ENCODE peak calls at places on chromosomes 13 and 19, in six cellular contexts. S is naive thymus-derived CD4-positive, alpha-beta T cell; L is heart right ventricle; W is breast epithelium; I is iPS DF 6.9; B is mammary epithelial cell. Z is an unnamed sample. For H3K4me1, the result is how much of the 10 kb centered on the place peaks cover.

GRCh38 chr19:40225440-40226305 is 816 bp downstream of the CCNP start:
- DNase-seq in S (no peak), L (no peak), W (no peak), I (no peak), B (no peak), Z (no peak)

GRCh38 chr13:25733696-25734435 is 317.9 kb downstream of the SHISA2 start:
- DNase-seq in S (no peak), L (no peak), W (no peak), I (no peak), B (no peak), Z (no peak)

GRCh38 chr13:30463820-30464495 is 1.8 kb downstream of the HMGB1 start:
- DNase-seq in S (peak), L (peak), W (peak), I (no peak), B (peak), Z (peak)

GRCh38 chr19:35973487-35973886 is 21.5 kb upstream of the SDHAF1 start:
- DNase-seq in S (no peak), L (no peak), W (no peak), I (no peak), B (no peak), Z (no peak)

GRCh38 chr19:35879770-35880317 is 11.5 kb downstream of the APLP1 start:
- DNase-seq in S (peak), L (peak), W (peak), I (peak), B (peak), Z (peak)

GRCh38 chr19:36182612-36183454 is 30.6 kb upstream of the COX7A1 start:
- DNase-seq in S (no peak), L (no peak), W (no peak), I (no peak), B (no peak), Z (no peak)

GRCh38 chr19:13053761-13054604 is 48.7 kb downstream of the LYL1 start:
- DNase-seq in S (no peak), L (peak), W (peak), I (no peak), B (peak), Z (peak)

GRCh38 chr19:18520848-18521691 is 800 bp downstream of the ELL start:
- DNase-seq in S (peak), L (peak), W (no peak), I (no peak), B (no peak), Z (peak)

GRCh38 chr19:41405776-41406175 is 8.2 kb downstream of the BCKDHA start:
- DNase-seq in S (no peak), L (peak), W (no peak), I (no peak), B (no peak), Z (no peak)

GRCh38 chr19:55112781-55113569 is 4.5 kb downstream of the PPP1R12C start:
- DNase-seq in S (no peak), L (no peak), W (no peak), I (no peak), B (no peak), Z (no peak)

GRCh38 chr19:3507371-3508120 is 1.4 kb downstream of the FZR1 start:
- DNase-seq in S (no peak), L (no peak), W (no peak), I (no peak), B (peak), Z (no peak)

GRCh38 chr19:29867984-29868383 is 56.2 kb downstream of the CCNE1 start:
- DNase-seq in S (no peak), L (no peak), W (no peak), I (no peak), B (no peak), Z (no peak)

GRCh38 chr19:18346091-18346490 is 5.7 kb downstream of the PGPEP1 start:
- DNase-seq in S (no peak), L (no peak), W (no peak), I (no peak), B (peak), Z (no peak)

DNA sequence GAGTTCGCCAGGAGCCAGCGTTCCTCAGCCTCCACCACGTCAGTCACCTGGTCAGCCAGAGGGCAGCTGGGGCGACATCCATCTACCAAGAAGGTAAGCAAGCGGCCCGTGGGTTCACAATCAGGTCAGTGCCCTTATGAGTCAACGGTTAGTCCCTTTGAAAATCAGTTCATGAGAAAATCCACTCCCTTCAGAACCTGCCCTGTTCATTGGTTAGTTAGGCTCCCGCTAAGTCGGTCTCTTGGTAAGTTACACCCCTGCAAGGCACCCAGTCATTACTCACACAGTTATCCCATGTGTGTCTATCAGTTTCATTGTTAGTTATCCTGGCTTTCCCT is 542 bp downstream of the SIGLECL1 start:
- DNase-seq in S (no peak), L (no peak), W (no peak), I (no peak), B (no peak), Z (no peak)
- H3K4me3 ChIP-seq in S (no peak), L (no peak), W (no peak), I (no peak), B (no peak), Z (no peak)

DNA sequence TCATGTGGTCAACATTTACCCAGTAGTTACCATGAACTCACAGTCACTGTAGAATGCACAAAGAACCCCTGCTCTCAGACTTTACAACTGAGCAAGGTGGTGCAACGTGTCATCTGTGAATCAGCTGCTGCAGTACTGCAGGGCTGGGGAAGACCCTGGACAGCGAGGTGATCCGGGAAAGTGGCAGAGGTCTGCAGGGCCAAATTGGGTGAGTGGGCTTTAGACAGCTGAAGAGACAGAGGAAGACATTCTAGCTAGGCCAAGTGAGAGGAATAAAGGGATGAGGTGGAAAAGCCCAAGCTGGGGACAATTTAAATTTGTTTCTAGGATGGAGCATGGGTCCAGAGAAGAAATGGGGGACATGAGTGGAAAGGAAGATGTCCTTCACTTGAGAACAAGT is 270.5 kb downstream of the DCLK1 start:
- DNase-seq in S (no peak), L (no peak), W (no peak), I (no peak), B (no peak), Z (no peak)
- H3K4me1 ChIP-seq in S (under half), L (under half), W (under half), I (under half), B (under half), Z (under half)

DNA sequence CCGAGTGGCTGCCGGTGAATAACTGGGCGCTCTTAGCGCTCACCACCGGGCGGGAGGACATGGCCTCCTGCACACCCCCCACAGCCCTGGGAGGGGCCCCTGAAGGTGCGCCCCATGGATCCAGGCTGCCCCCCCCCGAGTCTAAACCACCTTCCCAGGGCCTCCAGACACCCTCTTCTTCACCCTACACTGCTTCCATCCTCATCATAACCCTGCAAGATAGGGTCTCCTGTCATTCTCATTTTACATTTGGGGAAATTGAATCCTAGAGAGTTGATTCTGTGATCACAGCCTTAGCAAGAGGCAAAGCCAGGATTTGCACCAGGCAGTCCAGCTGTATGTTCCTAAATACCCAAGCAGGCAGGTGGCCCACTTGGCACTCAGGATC is 110.8 kb downstream of the PTPRS start:
- DNase-seq in S (no peak), L (no peak), W (no peak), I (no peak), B (no peak), Z (no peak)
- H3K4me3 ChIP-seq in S (no peak), L (no peak), W (peak), I (no peak), B (no peak), Z (no peak)

GRCh38 chr13:99980201-99981114 is 1.1 kb upstream of the ZIC2 start:
- DNase-seq in S (peak), L (no peak), W (no peak), I (no peak), B (peak), Z (no peak)
- H3K4me1 ChIP-seq in S (under half), L (half or more), W (under half), I (under half), B (under half), Z (under half)

GRCh38 chr19:34669305-34669704 is 7.7 kb downstream of the SCGB2B2 start:
- DNase-seq in S (no peak), L (no peak), W (peak), I (no peak), B (no peak), Z (no peak)
- H3K4me3 ChIP-seq in S (no peak), L (no peak), W (no peak), I (no peak), B (no peak), Z (no peak)

GRCh38 chr13:27039171-27039701 is 132.4 kb downstream of the USP12 start:
- DNase-seq in S (no peak), L (no peak), W (no peak), I (no peak), B (no peak), Z (no peak)
- H3K4me1 ChIP-seq in S (under half), L (under half), W (under half), I (under half), B (under half), Z (under half)

Z was measured in lung.